ENCODE peak calls at places on chromosomes 11 and 22, in five cellular contexts. K is GM12864, G is T-helper 9 cell, N is amygdala, U is HTR-8/SVneo. D is an unnamed sample.

GRCh38 chr11:74465291-74465708 is 2.0 kb downstream of the KCNE3 start:
- DNase-seq in K (no peak), G (no peak), N (no peak), U (no peak), D (no peak)

GRCh38 chr11:61704838-61705237 is 24.6 kb downstream of the DAGLA start:
- DNase-seq in K (no peak), G (no peak), N (no peak), U (no peak), D (no peak)

GRCh38 chr22:47045691-47046410 is 283.4 kb downstream of the TBC1D22A start:
- DNase-seq in K (no peak), G (no peak), N (no peak), U (no peak), D (no peak)

GRCh38 chr11:3157381-3158130 is 7.6 kb downstream of the OSBPL5 start:
- DNase-seq in K (no peak), G (no peak), N (no peak), U (no peak), D (no peak)

GRCh38 chr22:25542231-25542630 is 22.2 kb upstream of the GRK3 start:
- DNase-seq in K (no peak), G (no peak), N (no peak), U (no peak), D (no peak)

GRCh38 chr11:65502274-65502851 is 3.5 kb downstream of the MALAT1 start:
- DNase-seq in K (no peak), G (no peak), N (no peak), U (no peak), D (no peak)

GRCh38 chr22:20957691-20958440 is 9.2 kb upstream of the AIFM3 start:
- DNase-seq in K (no peak), G (no peak), N (no peak), U (no peak), D (peak; percentile 69)

GRCh38 chr11:11037162-11037732 is 179.4 kb upstream of the ZBED5 start:
- DNase-seq in K (no peak), G (no peak), N (no peak), U (no peak), D (no peak)

GRCh38 chr11:44622721-44623258 is 57.3 kb downstream of the CD82 start:
- DNase-seq in K (no peak), G (no peak), N (no peak), U (no peak), D (no peak)

GRCh38 chr11:57546869-57547518 is 9.6 kb downstream of the SMTNL1 start:
- DNase-seq in K (no peak), G (no peak), N (no peak), U (peak; percentile 40), D (peak; percentile 65)

GRCh38 chr22:23054531-23055257 is 15.6 kb upstream of the GNAZ start:
- DNase-seq in K (no peak), G (no peak), N (no peak), U (no peak), D (no peak)

GRCh38 chr11:16987205-16987568 is 27.0 kb downstream of the PLEKHA7 start:
- DNase-seq in K (no peak), G (no peak), N (no peak), U (no peak), D (no peak)

GRCh38 chr22:30855677-30856518 is 112.7 kb downstream of the MORC2 start:
- DNase-seq in K (no peak), G (no peak), N (no peak), U (no peak), D (no peak)

GRCh38 chr11:117837070-117837776 is 12.7 kb upstream of the FXYD2 start:
- DNase-seq in K (no peak), G (no peak), N (no peak), U (no peak), D (no peak)

GRCh38 chr11:130580372-130580771 is 131.9 kb downstream of the ADAMTS15 start:
- DNase-seq in K (no peak), G (no peak), N (peak; percentile 74), U (peak; percentile 44), D (peak; percentile 85)

GRCh38 chr11:3655548-3655947 is 10.6 kb downstream of the ART1 start:
- DNase-seq in K (no peak), G (no peak), N (no peak), U (no peak), D (no peak)

GRCh38 chr22:36213596-36213995 is 12.0 kb upstream of the APOL4 start:
- DNase-seq in K (no peak), G (no peak), N (no peak), U (no peak), D (no peak)

GRCh38 chr11:8018742-8019631 is 31.9 kb downstream of the EIF3F start:
- DNase-seq in K (no peak), G (peak; percentile 74), N (peak; percentile 62), U (peak; percentile 55), D (peak; percentile 84)